ENCODE peak calls at places on chromosomes 6 and 20, in eight cellular contexts. One of them, this sample, is unnamed.

GRCh38 chr20:64110411-64111068 is 3.2 kb upstream of the NPBWR2 start:
- DNase-seq in tibial artery: no peak
- DNase-seq in HEK293T: no peak
- DNase-seq in CD8-positive, alpha-beta memory T cell: no peak
- DNase-seq in NCI-H1092 treated with DMSO at 0.1 percent for 48 hours: no peak
- DNase-seq in HCEC 1CT: no peak
- DNase-seq in H7: no peak
- DNase-seq in heart left ventricle: no peak
- DNase-seq in this sample: no peak

GRCh38 chr6:16524380-16524707 is 236.9 kb downstream of the ATXN1 start:
- DNase-seq in tibial artery: no peak
- DNase-seq in HEK293T: no peak
- DNase-seq in CD8-positive, alpha-beta memory T cell: no peak
- DNase-seq in NCI-H1092 treated with DMSO at 0.1 percent for 48 hours: no peak
- DNase-seq in HCEC 1CT: peak; percentile 12
- DNase-seq in H7: no peak
- DNase-seq in heart left ventricle: no peak
- DNase-seq in this sample: peak; percentile 27

GRCh38 chr6:25042599-25042936 is 106.8 kb upstream of the RIPOR2 start:
- DNase-seq in tibial artery: no peak
- DNase-seq in HEK293T: no peak
- DNase-seq in CD8-positive, alpha-beta memory T cell: no peak
- DNase-seq in NCI-H1092 treated with DMSO at 0.1 percent for 48 hours: no peak
- DNase-seq in HCEC 1CT: no peak
- DNase-seq in H7: no peak
- DNase-seq in heart left ventricle: no peak
- DNase-seq in this sample: no peak

GRCh38 chr6:10954590-10955010 is 67.7 kb downstream of the SYCP2L start:
- DNase-seq in tibial artery: peak; percentile 38
- DNase-seq in HEK293T: peak; percentile 72
- DNase-seq in CD8-positive, alpha-beta memory T cell: peak; percentile 17
- DNase-seq in NCI-H1092 treated with DMSO at 0.1 percent for 48 hours: peak; percentile 23
- DNase-seq in HCEC 1CT: peak; percentile 83
- DNase-seq in H7: peak; percentile 66
- DNase-seq in heart left ventricle: peak; percentile 59
- DNase-seq in this sample: peak; percentile 78

GRCh38 chr6:3269412-3269975 is 10.7 kb downstream of the PSMG4 start:
- DNase-seq in tibial artery: no peak
- DNase-seq in HEK293T: no peak
- DNase-seq in CD8-positive, alpha-beta memory T cell: no peak
- DNase-seq in NCI-H1092 treated with DMSO at 0.1 percent for 48 hours: no peak
- DNase-seq in HCEC 1CT: no peak
- DNase-seq in H7: no peak
- DNase-seq in heart left ventricle: no peak
- DNase-seq in this sample: no peak

GRCh38 chr6:81304486-81304885 is 448.0 kb downstream of the TENT5A start:
- DNase-seq in tibial artery: no peak
- DNase-seq in HEK293T: no peak
- DNase-seq in CD8-positive, alpha-beta memory T cell: no peak
- DNase-seq in NCI-H1092 treated with DMSO at 0.1 percent for 48 hours: no peak
- DNase-seq in HCEC 1CT: peak; percentile 38
- DNase-seq in H7: no peak
- DNase-seq in heart left ventricle: no peak
- DNase-seq in this sample: peak; percentile 7

GRCh38 chr20:21125072-21125848 is 622 bp upstream of the KIZ start:
- DNase-seq in tibial artery: peak; percentile 42
- DNase-seq in HEK293T: peak; percentile 57
- DNase-seq in CD8-positive, alpha-beta memory T cell: no peak
- DNase-seq in NCI-H1092 treated with DMSO at 0.1 percent for 48 hours: peak; percentile 79
- DNase-seq in HCEC 1CT: peak; percentile 64
- DNase-seq in H7: peak; percentile 33
- DNase-seq in heart left ventricle: peak; percentile 51
- DNase-seq in this sample: peak; percentile 67

GRCh38 chr6:27188885-27189418 is 58.5 kb upstream of the PRSS16 start:
- DNase-seq in tibial artery: peak; percentile 48
- DNase-seq in HEK293T: peak; percentile 57
- DNase-seq in CD8-positive, alpha-beta memory T cell: peak; percentile 60
- DNase-seq in NCI-H1092 treated with DMSO at 0.1 percent for 48 hours: peak; percentile 32
- DNase-seq in HCEC 1CT: peak; percentile 85
- DNase-seq in H7: peak; percentile 78
- DNase-seq in heart left ventricle: peak; percentile 52
- DNase-seq in this sample: peak; percentile 77

GRCh38 chr6:157552171-157552747 is 171.3 kb downstream of the ZDHHC14 start:
- DNase-seq in tibial artery: no peak
- DNase-seq in HEK293T: no peak
- DNase-seq in CD8-positive, alpha-beta memory T cell: no peak
- DNase-seq in NCI-H1092 treated with DMSO at 0.1 percent for 48 hours: no peak
- DNase-seq in HCEC 1CT: no peak
- DNase-seq in H7: peak; percentile 89
- DNase-seq in heart left ventricle: no peak
- DNase-seq in this sample: no peak

GRCh38 chr6:119326291-119327005 is 23.1 kb downstream of the MAN1A1 start:
- DNase-seq in tibial artery: no peak
- DNase-seq in HEK293T: no peak
- DNase-seq in CD8-positive, alpha-beta memory T cell: no peak
- DNase-seq in NCI-H1092 treated with DMSO at 0.1 percent for 48 hours: no peak
- DNase-seq in HCEC 1CT: no peak
- DNase-seq in H7: no peak
- DNase-seq in heart left ventricle: no peak
- DNase-seq in this sample: no peak

GRCh38 chr20:57947421-57948176 is 237.8 kb upstream of the PMEPA1 start:
- DNase-seq in tibial artery: no peak
- DNase-seq in HEK293T: no peak
- DNase-seq in CD8-positive, alpha-beta memory T cell: no peak
- DNase-seq in NCI-H1092 treated with DMSO at 0.1 percent for 48 hours: no peak
- DNase-seq in HCEC 1CT: no peak
- DNase-seq in H7: no peak
- DNase-seq in heart left ventricle: no peak
- DNase-seq in this sample: peak; percentile 10

GRCh38 chr6:46789434-46790358 is 3.5 kb upstream of the MEP1A start:
- DNase-seq in tibial artery: no peak
- DNase-seq in HEK293T: no peak
- DNase-seq in CD8-positive, alpha-beta memory T cell: no peak
- DNase-seq in NCI-H1092 treated with DMSO at 0.1 percent for 48 hours: no peak
- DNase-seq in HCEC 1CT: no peak
- DNase-seq in H7: no peak
- DNase-seq in heart left ventricle: no peak
- DNase-seq in this sample: no peak

GRCh38 chr6:170278743-170279094 is 12.2 kb downstream of the DLL1 start:
- DNase-seq in tibial artery: no peak
- DNase-seq in HEK293T: no peak
- DNase-seq in CD8-positive, alpha-beta memory T cell: no peak
- DNase-seq in NCI-H1092 treated with DMSO at 0.1 percent for 48 hours: no peak
- DNase-seq in HCEC 1CT: no peak
- DNase-seq in H7: no peak
- DNase-seq in heart left ventricle: no peak
- DNase-seq in this sample: no peak

GRCh38 chr6:80967618-80968017 is 784.9 kb downstream of the TENT5A start:
- DNase-seq in tibial artery: no peak
- DNase-seq in HEK293T: no peak
- DNase-seq in CD8-positive, alpha-beta memory T cell: no peak
- DNase-seq in NCI-H1092 treated with DMSO at 0.1 percent for 48 hours: no peak
- DNase-seq in HCEC 1CT: no peak
- DNase-seq in H7: no peak
- DNase-seq in heart left ventricle: no peak
- DNase-seq in this sample: no peak

GRCh38 chr6:139490482-139490881 is 116.0 kb upstream of the CITED2 start:
- DNase-seq in tibial artery: no peak
- DNase-seq in HEK293T: no peak
- DNase-seq in CD8-positive, alpha-beta memory T cell: peak; percentile 4
- DNase-seq in NCI-H1092 treated with DMSO at 0.1 percent for 48 hours: no peak
- DNase-seq in HCEC 1CT: no peak
- DNase-seq in H7: no peak
- DNase-seq in heart left ventricle: no peak
- DNase-seq in this sample: no peak

GRCh38 chr6:6870914-6871313 is 236.8 kb upstream of the RREB1 start:
- DNase-seq in tibial artery: no peak
- DNase-seq in HEK293T: no peak
- DNase-seq in CD8-positive, alpha-beta memory T cell: no peak
- DNase-seq in NCI-H1092 treated with DMSO at 0.1 percent for 48 hours: no peak
- DNase-seq in HCEC 1CT: no peak
- DNase-seq in H7: no peak
- DNase-seq in heart left ventricle: no peak
- DNase-seq in this sample: no peak

GRCh38 chr6:41174610-41175009 is 11.7 kb upstream of the TREM2 start:
- DNase-seq in tibial artery: no peak
- DNase-seq in HEK293T: no peak
- DNase-seq in CD8-positive, alpha-beta memory T cell: no peak
- DNase-seq in NCI-H1092 treated with DMSO at 0.1 percent for 48 hours: no peak
- DNase-seq in HCEC 1CT: no peak
- DNase-seq in H7: no peak
- DNase-seq in heart left ventricle: no peak
- DNase-seq in this sample: no peak

GRCh38 chr6:137361701-137362100 is 132.5 kb downstream of the OLIG3 start:
- DNase-seq in tibial artery: no peak
- DNase-seq in HEK293T: no peak
- DNase-seq in CD8-positive, alpha-beta memory T cell: no peak
- DNase-seq in NCI-H1092 treated with DMSO at 0.1 percent for 48 hours: no peak
- DNase-seq in HCEC 1CT: no peak
- DNase-seq in H7: no peak
- DNase-seq in heart left ventricle: no peak
- DNase-seq in this sample: no peak

GRCh38 chr6:26657268-26657667 is 2.3 kb downstream of the ZNF322 start:
- DNase-seq in tibial artery: no peak
- DNase-seq in HEK293T: no peak
- DNase-seq in CD8-positive, alpha-beta memory T cell: no peak
- DNase-seq in NCI-H1092 treated with DMSO at 0.1 percent for 48 hours: no peak
- DNase-seq in HCEC 1CT: no peak
- DNase-seq in H7: no peak
- DNase-seq in heart left ventricle: no peak
- DNase-seq in this sample: no peak

GRCh38 chr6:37994238-37994637 is 174.7 kb downstream of the ZFAND3 start:
- DNase-seq in tibial artery: no peak
- DNase-seq in HEK293T: no peak
- DNase-seq in CD8-positive, alpha-beta memory T cell: no peak
- DNase-seq in NCI-H1092 treated with DMSO at 0.1 percent for 48 hours: peak; percentile 14
- DNase-seq in HCEC 1CT: peak; percentile 42
- DNase-seq in H7: no peak
- DNase-seq in heart left ventricle: no peak
- DNase-seq in this sample: peak; percentile 19

GRCh38 chr6:20119446-20119845 is 92.8 kb downstream of the MBOAT1 start:
- DNase-seq in tibial artery: no peak
- DNase-seq in HEK293T: no peak
- DNase-seq in CD8-positive, alpha-beta memory T cell: no peak
- DNase-seq in NCI-H1092 treated with DMSO at 0.1 percent for 48 hours: no peak
- DNase-seq in HCEC 1CT: no peak
- DNase-seq in H7: no peak
- DNase-seq in heart left ventricle: no peak
- DNase-seq in this sample: no peak

GRCh38 chr6:75418233-75418632 is 75.4 kb downstream of the FILIP1 start:
- DNase-seq in tibial artery: no peak
- DNase-seq in HEK293T: no peak
- DNase-seq in CD8-positive, alpha-beta memory T cell: no peak
- DNase-seq in NCI-H1092 treated with DMSO at 0.1 percent for 48 hours: no peak
- DNase-seq in HCEC 1CT: peak; percentile 10
- DNase-seq in H7: no peak
- DNase-seq in heart left ventricle: no peak
- DNase-seq in this sample: peak; percentile 11

GRCh38 chr6:69693749-69694148 is 103.1 kb downstream of the LMBRD1 start:
- DNase-seq in tibial artery: no peak
- DNase-seq in HEK293T: no peak
- DNase-seq in CD8-positive, alpha-beta memory T cell: no peak
- DNase-seq in NCI-H1092 treated with DMSO at 0.1 percent for 48 hours: no peak
- DNase-seq in HCEC 1CT: peak; percentile 52
- DNase-seq in H7: no peak
- DNase-seq in heart left ventricle: no peak
- DNase-seq in this sample: no peak